ENCODE peak calls at places on chromosomes 3 and 15, in eight cellular contexts. O is IMR-90, K is BE2C, Z is left ventricle myocardium inferior, U is ovary, P is fibroblast of lung, F is A673, S is small intestine. L is an unnamed sample. For H3K4me1, the result is how much of the 10 kb centered on the place peaks cover.

GRCh38 chr15:76199106-76200082 is 111.9 kb downstream of the ETFA start:
- DNase-seq in O (peak), K (no peak), Z (peak), U (peak), P (peak), F (no peak), S (no peak), L (no peak)

GRCh38 chr15:48059786-48060185 is 61.0 kb upstream of the SLC24A5 start:
- DNase-seq in O (peak), K (no peak), Z (peak), U (peak), P (peak), F (no peak), S (no peak), L (no peak)

GRCh38 chr3:61719278-61719977 is 158.1 kb downstream of the PTPRG start:
- DNase-seq in O (no peak), K (no peak), Z (no peak), U (no peak), P (no peak), F (no peak), S (no peak), L (no peak)

GRCh38 chr3:48267782-48268181 is 26.9 kb downstream of the ZNF589 start:
- DNase-seq in O (no peak), K (no peak), Z (no peak), U (no peak), P (no peak), F (no peak), S (peak), L (no peak)

GRCh38 chr3:45781841-45782240 is 14.5 kb downstream of the SLC6A20 start:
- DNase-seq in O (no peak), K (no peak), Z (no peak), U (no peak), P (no peak), F (no peak), S (no peak), L (no peak)

GRCh38 chr3:104768886-104769285 is 597.8 kb upstream of the ALCAM start:
- DNase-seq in O (peak), K (no peak), Z (no peak), U (no peak), P (no peak), F (no peak), S (no peak), L (no peak)

GRCh38 chr15:68885070-68885469 is 45.3 kb upstream of the SPESP1 start:
- DNase-seq in O (peak), K (no peak), Z (no peak), U (no peak), P (peak), F (peak), S (no peak), L (no peak)

GRCh38 chr3:132659000-132659369 is 624 bp downstream of the ACAD11 start:
- DNase-seq in O (no peak), K (no peak), Z (no peak), U (peak), P (no peak), F (no peak), S (peak), L (no peak)

GRCh38 chr3:129195731-129196256 is 12.1 kb upstream of the CNBP start:
- DNase-seq in O (peak), K (no peak), Z (peak), U (peak), P (peak), F (peak), S (no peak), L (no peak)

GRCh38 chr15:51936119-51936478 is 35.5 kb downstream of the LEO1 start:
- DNase-seq in O (no peak), K (no peak), Z (no peak), U (no peak), P (no peak), F (peak), S (no peak), L (no peak)

GRCh38 chr15:80966431-80967197 is 23.0 kb downstream of the MESD start:
- DNase-seq in O (no peak), K (no peak), Z (no peak), U (no peak), P (no peak), F (no peak), S (no peak), L (no peak)

DNA sequence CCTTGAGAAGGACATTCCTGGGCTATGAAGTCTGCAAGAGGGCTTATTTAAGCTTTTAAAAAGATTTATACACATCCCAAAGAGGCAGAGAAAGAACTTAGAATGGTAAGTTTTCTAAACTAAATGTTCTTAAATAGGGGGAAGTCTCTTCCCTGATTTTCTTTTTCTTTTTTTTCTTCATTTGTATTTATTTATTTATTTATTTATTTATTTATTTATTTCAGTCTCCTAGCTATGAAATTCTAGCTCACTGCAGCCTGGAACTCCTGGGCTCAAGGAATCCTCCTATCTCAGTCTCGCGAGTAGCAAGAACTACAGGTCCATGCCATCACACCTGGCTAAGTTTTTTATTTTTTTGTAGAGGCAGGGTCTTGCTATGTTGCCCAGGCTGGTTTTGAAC is 12.7 kb upstream of the MOBP start:
- DNase-seq in O (no peak), K (no peak), Z (no peak), U (no peak), P (no peak), F (no peak), S (no peak), L (no peak)
- H3K4me3 ChIP-seq in O (no peak), K (no peak), Z (no peak), U (no peak), P (no peak), F (no peak), S (no peak), L (no peak)

GRCh38 chr3:13712682-13713180 is 163.8 kb downstream of the FBLN2 start:
- DNase-seq in O (no peak), K (no peak), Z (no peak), U (peak), P (no peak), F (no peak), S (no peak), L (no peak)

GRCh38 chr3:13710251-13710650 is 161.3 kb downstream of the FBLN2 start:
- DNase-seq in O (no peak), K (no peak), Z (no peak), U (peak), P (no peak), F (no peak), S (no peak), L (no peak)

GRCh38 chr3:13714251-13714916 is 165.5 kb downstream of the FBLN2 start:
- DNase-seq in O (no peak), K (no peak), Z (no peak), U (no peak), P (no peak), F (no peak), S (no peak), L (no peak)

GRCh38 chr3:13713396-13713795 is 164.5 kb downstream of the FBLN2 start:
- DNase-seq in O (no peak), K (no peak), Z (no peak), U (no peak), P (no peak), F (no peak), S (no peak), L (no peak)

GRCh38 chr3:13711911-13712650 is 163.2 kb downstream of the FBLN2 start:
- DNase-seq in O (no peak), K (no peak), Z (no peak), U (no peak), P (no peak), F (no peak), S (no peak), L (no peak)
- H3K4me1 ChIP-seq in O (under half), K (under half), Z (under half), U (under half), P (under half), F (under half), S (under half), L (under half)

GRCh38 chr3:100266531-100266930 is 5.7 kb downstream of the TBC1D23 start:
- DNase-seq in O (no peak), K (no peak), Z (no peak), U (no peak), P (no peak), F (no peak), S (no peak), L (no peak)

GRCh38 chr3:100261481-100261903 is 700 bp downstream of the TBC1D23 start:
- DNase-seq in O (no peak), K (no peak), Z (no peak), U (no peak), P (no peak), F (no peak), S (peak), L (no peak)

GRCh38 chr3:100265016-100265415 is 4.2 kb downstream of the TBC1D23 start:
- DNase-seq in O (no peak), K (no peak), Z (no peak), U (no peak), P (no peak), F (no peak), S (peak), L (no peak)

GRCh38 chr3:100263583-100263982 is 2.8 kb downstream of the TBC1D23 start:
- DNase-seq in O (no peak), K (no peak), Z (no peak), U (no peak), P (no peak), F (no peak), S (no peak), L (no peak)

DNA sequence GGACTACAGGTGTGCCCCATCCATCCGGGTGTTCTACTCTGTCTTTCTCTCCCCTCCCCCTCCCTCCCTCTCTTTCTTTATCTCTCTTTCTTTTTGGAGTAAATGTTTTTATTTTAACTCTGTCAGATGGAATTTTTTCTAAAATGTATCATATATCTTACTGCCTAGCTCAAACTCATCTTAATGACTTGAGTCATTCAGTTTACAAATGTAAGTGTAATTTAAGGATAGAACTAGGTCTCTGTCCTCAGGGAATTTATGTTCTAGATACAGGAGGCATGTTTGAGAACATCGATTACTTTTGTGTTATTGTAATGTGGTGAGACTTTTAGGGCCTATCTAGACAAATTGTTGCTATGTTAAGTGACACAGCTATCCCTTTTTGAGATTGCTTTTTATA is 3.5 kb downstream of the TBC1D23 start:
- DNase-seq in O (peak), K (no peak), Z (no peak), U (no peak), P (no peak), F (no peak), S (no peak), L (no peak)
- H3K4me3 ChIP-seq in O (no peak), K (no peak), Z (no peak), U (no peak), P (peak), F (no peak), S (no peak), L (no peak)

DNA sequence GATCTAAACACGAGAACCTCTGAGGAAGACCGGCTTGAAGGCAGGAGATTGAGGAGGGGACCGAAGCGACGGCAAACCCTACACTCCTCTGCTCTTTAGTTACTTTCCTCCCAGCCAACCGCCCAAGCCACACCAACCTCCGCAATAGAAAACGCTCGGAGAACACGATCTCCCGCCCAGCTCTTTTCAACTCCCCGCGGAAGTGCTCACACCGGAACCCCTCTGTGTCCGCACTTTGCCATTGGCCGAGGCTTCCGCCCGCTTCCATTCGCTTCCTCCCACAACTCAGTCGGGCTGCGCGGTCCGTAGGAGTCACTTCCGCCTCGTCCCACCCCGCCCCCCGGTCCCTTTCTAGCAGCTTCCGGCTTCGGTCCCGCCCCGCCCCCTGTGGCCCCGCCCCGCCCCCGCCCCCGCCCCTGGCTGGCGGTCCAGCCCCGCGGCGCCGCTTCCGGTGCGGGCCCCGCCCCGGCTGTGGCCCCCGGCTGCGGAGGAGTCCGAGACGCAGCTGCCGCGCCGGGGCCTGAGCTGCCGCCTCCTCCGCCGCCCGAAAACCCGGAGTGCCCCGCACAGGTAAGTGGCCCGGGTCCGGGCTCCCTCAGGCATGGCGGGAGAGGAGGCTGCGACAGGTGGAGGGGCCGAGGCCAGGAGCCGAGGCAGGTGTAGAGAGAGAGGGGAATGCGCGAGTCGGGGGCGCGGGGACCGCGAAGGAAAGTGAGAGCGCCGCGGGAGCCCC is at the start of gene ARID3B:
- DNase-seq in O (peak), K (peak), Z (peak), U (peak), P (peak), F (peak), S (peak), L (peak)
- H3K4me1 ChIP-seq in O (under half), K (under half), Z (under half), U (under half), P (under half), F (under half), S (under half), L (under half)

GRCh38 chr3:14220933-14221332 is 42.3 kb downstream of the LSM3 start:
- DNase-seq in O (no peak), K (no peak), Z (no peak), U (no peak), P (no peak), F (no peak), S (no peak), L (no peak)
- H3K4me3 ChIP-seq in O (no peak), K (no peak), Z (no peak), U (no peak), P (no peak), F (no peak), S (no peak), L (no peak)

GRCh38 chr3:13537926-13538325 is 11.0 kb upstream of the FBLN2 start:
- DNase-seq in O (peak), K (no peak), Z (no peak), U (no peak), P (peak), F (no peak), S (no peak), L (no peak)
- H3K4me1 ChIP-seq in O (under half), K (under half), Z (under half), U (under half), P (under half), F (under half), S (under half), L (under half)

GRCh38 chr3:9704343-9705322 is 1.0 kb downstream of the CPNE9 start:
- DNase-seq in O (peak), K (peak), Z (peak), U (no peak), P (peak), F (peak), S (peak), L (peak)
- H3K4me3 ChIP-seq in O (no peak), K (peak), Z (peak), U (no peak), P (peak), F (peak), S (no peak), L (peak)

GRCh38 chr3:184175981-184176376 is 1.3 kb downstream of the AP2M1 start:
- DNase-seq in O (no peak), K (no peak), Z (no peak), U (no peak), P (no peak), F (no peak), S (no peak), L (no peak)

GRCh38 chr3:184173374-184173722 is 1.3 kb upstream of the AP2M1 start:
- DNase-seq in O (no peak), K (no peak), Z (no peak), U (no peak), P (no peak), F (no peak), S (no peak), L (no peak)

GRCh38 chr3:184174278-184174645 is 393 bp upstream of the AP2M1 start:
- DNase-seq in O (no peak), K (no peak), Z (no peak), U (no peak), P (no peak), F (no peak), S (no peak), L (no peak)

GRCh38 chr3:184175506-184175905 is 851 bp downstream of the AP2M1 start:
- DNase-seq in O (no peak), K (no peak), Z (no peak), U (no peak), P (no peak), F (no peak), S (peak), L (no peak)

DNA sequence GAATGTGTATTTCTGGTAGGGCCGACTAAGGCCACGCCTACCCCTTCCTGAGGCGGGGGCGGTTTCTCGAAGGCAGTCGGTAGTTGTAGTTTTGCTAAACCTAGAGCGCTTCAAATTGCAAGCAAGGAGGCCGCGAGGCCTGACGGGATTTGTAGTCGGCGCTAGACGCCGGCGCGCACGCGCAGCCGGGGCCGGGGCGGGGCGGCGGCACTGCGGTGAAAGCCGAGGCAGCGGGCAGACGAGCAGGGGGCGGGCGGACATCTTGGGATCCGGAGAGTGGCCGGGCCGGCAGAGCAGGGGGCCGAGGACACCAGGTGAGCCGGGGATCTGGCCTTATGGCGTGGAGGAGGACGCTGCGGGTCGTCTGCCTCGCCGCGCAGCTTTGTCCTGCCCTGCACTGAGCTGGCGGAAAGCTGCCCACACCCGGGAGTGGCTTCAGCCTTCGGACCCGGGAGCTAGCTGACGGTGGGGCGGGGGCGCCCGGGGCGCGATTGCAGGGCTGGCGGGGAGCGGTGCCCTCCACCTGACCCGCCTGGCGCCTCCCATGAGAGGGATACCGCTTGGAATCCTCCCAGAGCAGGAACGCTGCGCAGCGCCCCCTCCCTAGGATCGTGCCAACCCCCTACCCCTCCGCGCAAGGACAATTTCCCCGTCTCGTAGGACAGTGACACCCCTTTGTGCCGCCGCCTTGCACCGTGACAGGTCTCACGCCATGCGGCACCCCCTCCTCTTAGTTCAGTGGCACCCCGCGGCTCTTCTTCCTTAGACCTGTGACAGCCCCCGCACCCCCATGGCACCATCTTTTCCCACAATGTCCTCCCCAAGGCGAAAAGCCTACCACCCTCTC is at the start of gene AP2M1:
- DNase-seq in O (peak), K (peak), Z (peak), U (peak), P (peak), F (peak), S (peak), L (peak)
- H3K4me1 ChIP-seq in O (under half), K (under half), Z (half or more), U (under half), P (under half), F (under half), S (under half), L (under half)

GRCh38 chr15:49273734-49274318 is 103.8 kb downstream of the GALK2 start:
- DNase-seq in O (no peak), K (peak), Z (no peak), U (no peak), P (no peak), F (no peak), S (no peak), L (no peak)
- H3K4me3 ChIP-seq in O (no peak), K (no peak), Z (no peak), U (no peak), P (no peak), F (no peak), S (no peak), L (no peak)